ENCODE peak calls at places on chromosomes 12 and 14, in six cellular contexts. I is body of pancreas, R is KBM-7, M is Peyer's patch, H is neuronal stem cell, Y is naive B cell. G is an unnamed sample.

GRCh38 chr12:124617615-124618014 is 50.2 kb upstream of the NCOR2 start:
- DNase-seq in I (peak), R (no peak), M (no peak), H (no peak), Y (no peak), G (no peak)

GRCh38 chr14:99896371-99896770 is 103.2 kb downstream of the EML1 start:
- DNase-seq in I (no peak), R (no peak), M (no peak), H (no peak), Y (no peak), G (no peak)

GRCh38 chr14:102046337-102047278 is 40.2 kb downstream of the HSP90AA1 start:
- DNase-seq in I (peak), R (peak), M (peak), H (peak), Y (peak), G (peak)

GRCh38 chr12:45192041-45192695 is 23.7 kb upstream of the ANO6 start:
- DNase-seq in I (no peak), R (peak), M (no peak), H (no peak), Y (no peak), G (no peak)

GRCh38 chr14:68386950-68387779 is 405.7 kb downstream of the ZFP36L1 start:
- DNase-seq in I (no peak), R (no peak), M (no peak), H (no peak), Y (no peak), G (no peak)

GRCh38 chr12:128387811-128388422 is 120.9 kb downstream of the TMEM132C start:
- DNase-seq in I (peak), R (peak), M (no peak), H (peak), Y (no peak), G (peak)

GRCh38 chr14:35218963-35219362 is 73.2 kb upstream of the PSMA6 start:
- DNase-seq in I (no peak), R (no peak), M (no peak), H (no peak), Y (no peak), G (no peak)

GRCh38 chr14:99389171-99389826 is 91.4 kb downstream of the SETD3 start:
- DNase-seq in I (peak), R (peak), M (peak), H (peak), Y (no peak), G (peak)

G was measured in transverse colon.